ENCODE peak calls at places on chromosomes 13 and 19, in eight cellular contexts. P is non-pigmented ciliary epithelial cell; H is choroid plexus epithelial cell; E is stimulated activated CD8-positive, alpha-beta memory T cell treated with anti-CD3 and anti-CD28 coated beads, Interleukin-15, amount 100 ng/mL, for 48 hours; I is dermis microvascular lymphatic vessel endothelial cell; L is hippocampal formation; M is mesendoderm; Z is GOT3. B is an unnamed sample.

GRCh38 chr13:49097374-49097773 is 121.7 kb downstream of the FNDC3A start:
- DNase-seq in P (no peak), H (peak), E (no peak), I (peak), L (no peak), M (no peak), Z (no peak), B (no peak)

GRCh38 chr19:17074628-17075034 is 621 bp downstream of the HAUS8 start:
- DNase-seq in P (no peak), H (no peak), E (no peak), I (no peak), L (no peak), M (no peak), Z (no peak), B (no peak)

GRCh38 chr19:34851277-34851804 is 75.4 kb upstream of the ZNF30 start:
- DNase-seq in P (no peak), H (no peak), E (no peak), I (no peak), L (no peak), M (peak), Z (no peak), B (peak)

GRCh38 chr19:9705836-9706235 is 30.9 kb upstream of the ZNF562 start:
- DNase-seq in P (no peak), H (no peak), E (no peak), I (no peak), L (no peak), M (no peak), Z (no peak), B (no peak)

GRCh38 chr13:29457299-29457698 is 138.2 kb downstream of the SLC7A1 start:
- DNase-seq in P (peak), H (peak), E (no peak), I (peak), L (no peak), M (no peak), Z (no peak), B (no peak)

GRCh38 chr19:1431759-1432506 is 6.3 kb upstream of the RPS15 start:
- DNase-seq in P (no peak), H (no peak), E (no peak), I (no peak), L (no peak), M (no peak), Z (no peak), B (no peak)

GRCh38 chr13:52104624-52105023 is 24.2 kb downstream of the NEK5 start:
- DNase-seq in P (no peak), H (peak), E (no peak), I (no peak), L (no peak), M (no peak), Z (no peak), B (no peak)

GRCh38 chr13:31444266-31444862 is 244.6 kb downstream of the B3GLCT start:
- DNase-seq in P (no peak), H (no peak), E (no peak), I (no peak), L (no peak), M (no peak), Z (no peak), B (no peak)

GRCh38 chr19:54273811-54274210 is 7.1 kb downstream of the LILRB2 start:
- DNase-seq in P (no peak), H (no peak), E (no peak), I (no peak), L (no peak), M (no peak), Z (no peak), B (no peak)

GRCh38 chr13:20387441-20387971 is 138.2 kb downstream of the CRYL1 start:
- DNase-seq in P (peak), H (peak), E (no peak), I (no peak), L (no peak), M (no peak), Z (no peak), B (no peak)